ENCODE peak calls at places on chromosomes 6 and 20, in ten cellular contexts. L is NCI-H1092 treated with DMSO at 0.1 percent for 48 hours; H is naive thymus-derived CD4-positive, alpha-beta T cell; Q is glutamatergic neuron; M is stimulated activated CD8-positive, alpha-beta memory T cell treated with anti-CD3 and anti-CD28 coated beads, Interleukin-15, amount 100 ng/mL, for 24 hours; T is amniotic epithelial cell; V is body of pancreas; B is activated CD4-positive, alpha-beta T cell treated with anti-CD3 and anti-CD28 coated beads, Interleukin-2, amount 50 U/mL, for 1 hour; N is ACHN; E is GM13976. U is an unnamed sample.

GRCh38 chr6:50608421-50608820 is 104.9 kb upstream of the TFAP2D start:
- DNase-seq in T (no peak), H (no peak), M (no peak), Q (no peak), N (no peak), V (no peak), E (no peak), L (no peak), B (no peak), U (no peak)

GRCh38 chr6:69584913-69585729 is 211.7 kb downstream of the LMBRD1 start:
- DNase-seq in Q (no peak), H (no peak), L (no peak), N (no peak), T (no peak), M (no peak), E (peak), V (no peak), B (no peak), U (peak)

GRCh38 chr6:55918639-55919038 is 43.2 kb upstream of the BMP5 start:
- DNase-seq in L (no peak), B (no peak), H (no peak), M (no peak), Q (no peak), N (no peak), T (peak), V (no peak), E (no peak), U (no peak)

GRCh38 chr6:20918868-20919267 is 384.6 kb downstream of the CDKAL1 start:
- DNase-seq in N (no peak), L (no peak), Q (no peak), T (peak), V (no peak), H (no peak), M (no peak), E (no peak), B (no peak), U (no peak)

GRCh38 chr6:125930810-125931418 is 25.7 kb upstream of the HINT3 start:
- DNase-seq in B (no peak), N (no peak), E (no peak), V (no peak), Q (no peak), H (no peak), T (no peak), M (no peak), L (no peak), U (no peak)

GRCh38 chr20:44431502-44432234 is 44.0 kb upstream of the TTPAL start:
- DNase-seq in H (no peak), B (no peak), L (no peak), Q (no peak), M (no peak), V (no peak), T (peak), N (no peak), E (no peak), U (no peak)

GRCh38 chr6:110179406-110180227 is at the start of gene WASF1:
- DNase-seq in B (peak), E (peak), T (peak), H (peak), N (peak), L (peak), V (peak), Q (peak), M (peak), U (peak)

GRCh38 chr6:134171517-134171916 is 119.1 kb upstream of the SLC2A12 start:
- DNase-seq in H (no peak), B (no peak), E (no peak), Q (no peak), M (no peak), N (no peak), T (peak), L (no peak), V (no peak), U (no peak)

GRCh38 chr6:105272783-105273182 is 93.0 kb upstream of the POPDC3 start:
- DNase-seq in H (no peak), Q (peak), V (peak), N (no peak), T (peak), B (no peak), M (no peak), E (no peak), L (no peak), U (no peak)

GRCh38 chr6:71349976-71350615 is 61.5 kb downstream of the OGFRL1 start:
- DNase-seq in N (no peak), H (no peak), T (peak), V (no peak), L (no peak), B (no peak), Q (no peak), M (no peak), E (no peak), U (no peak)

GRCh38 chr6:23091795-23092194 is 522.4 kb downstream of the HDGFL1 start:
- DNase-seq in T (peak), N (no peak), H (no peak), V (no peak), L (no peak), B (no peak), Q (no peak), E (no peak), M (no peak), U (no peak)

GRCh38 chr6:38058022-38058421 is 238.5 kb downstream of the ZFAND3 start:
- DNase-seq in T (peak), B (no peak), N (no peak), V (no peak), Q (no peak), M (no peak), H (peak), E (peak), L (no peak), U (peak)

GRCh38 chr6:15269619-15270018 is 23.8 kb downstream of the JARID2 start:
- DNase-seq in V (no peak), M (no peak), L (no peak), N (no peak), H (no peak), B (no peak), T (no peak), Q (no peak), E (no peak), U (no peak)

GRCh38 chr6:111925296-111925695 is 52.0 kb upstream of the FYN start:
- DNase-seq in Q (no peak), E (no peak), N (no peak), M (no peak), B (no peak), H (no peak), L (no peak), V (no peak), T (peak), U (peak)

GRCh38 chr6:167465497-167465896 is 140.6 kb downstream of the TTLL2 start:
- DNase-seq in V (no peak), E (no peak), T (no peak), Q (no peak), H (no peak), L (no peak), B (no peak), M (no peak), N (no peak), U (no peak)

GRCh38 chr6:119133400-119133799 is 54.9 kb upstream of the FAM184A start:
- DNase-seq in L (no peak), T (no peak), V (no peak), E (no peak), B (no peak), N (no peak), H (no peak), M (no peak), Q (no peak), U (no peak)

GRCh38 chr6:72784071-72784470 is 162.2 kb downstream of the KCNQ5 start:
- DNase-seq in N (no peak), H (no peak), L (no peak), M (no peak), T (peak), Q (no peak), B (no peak), E (no peak), V (no peak), U (no peak)

GRCh38 chr6:15441215-15441868 is 195.5 kb downstream of the JARID2 start:
- DNase-seq in H (no peak), V (peak), B (peak), Q (peak), L (peak), E (peak), N (peak), T (peak), M (no peak), U (peak)

GRCh38 chr20:51345601-51346101 is 196.9 kb downstream of the NFATC2 start:
- DNase-seq in H (no peak), N (no peak), L (no peak), B (no peak), V (peak), M (no peak), Q (no peak), E (no peak), T (peak), U (no peak)